ENCODE peak calls at places on chromosomes 7 and 10, in seven cellular contexts. E, Q, S, T, O, D and W are unnamed samples.

GRCh38 chr7:130758429-130759056 is 24.5 kb upstream of the KLF14 start:
- DNase-seq in T (no peak), S (no peak), Q (no peak), E (no peak), O (no peak), D (no peak), W (no peak)

GRCh38 chr10:104581884-104582603 is 59.0 kb upstream of the SORCS3 start:
- DNase-seq in E (no peak), T (no peak), Q (no peak), O (no peak), S (no peak), D (no peak), W (no peak)

GRCh38 chr7:20744913-20745587 is 41.6 kb downstream of the SP8 start:
- DNase-seq in Q (no peak), E (no peak), O (no peak), S (no peak), D (no peak), T (no peak), W (no peak)

GRCh38 chr7:104160375-104160774 is 47.4 kb downstream of the ORC5 start:
- DNase-seq in D (no peak), T (no peak), S (no peak), Q (no peak), E (no peak), O (no peak), W (no peak)

GRCh38 chr10:3166496-3167290 is 5.9 kb downstream of the PITRM1 start:
- DNase-seq in T (no peak), D (no peak), Q (no peak), E (no peak), S (no peak), O (no peak), W (no peak)

GRCh38 chr7:151940048-151940845 is 16.0 kb upstream of the GALNTL5 start:
- DNase-seq in S (no peak), Q (no peak), D (no peak), E (no peak), O (no peak), T (peak; percentile 72), W (no peak)

GRCh38 chr7:105389090-105389650 is 449 bp upstream of the SRPK2 start:
- DNase-seq in Q (peak; percentile 16), O (peak; percentile 69), D (peak; percentile 57), S (no peak), E (peak; percentile 48), T (peak; percentile 74), W (no peak)

GRCh38 chr10:119480667-119481066 is 61.9 kb downstream of the RGS10 start:
- DNase-seq in Q (no peak), T (peak; percentile 78), O (no peak), D (no peak), E (no peak), S (no peak), W (no peak)

GRCh38 chr10:118112496-118113125 is 65.9 kb upstream of the RAB11FIP2 start:
- DNase-seq in S (no peak), Q (no peak), D (no peak), T (no peak), E (no peak), O (no peak), W (no peak)

GRCh38 chr7:131466735-131467365 is 89.6 kb downstream of the PODXL start:
- DNase-seq in D (no peak), Q (no peak), T (no peak), O (no peak), S (no peak), E (no peak), W (no peak)

GRCh38 chr7:139453673-139454321 is 29.7 kb downstream of the KLRG2 start:
- DNase-seq in D (no peak), T (no peak), Q (no peak), S (no peak), O (no peak), E (no peak), W (no peak)

GRCh38 chr10:18400911-18401260 is 250.5 kb downstream of the NSUN6 start:
- DNase-seq in O (no peak), T (no peak), S (no peak), Q (no peak), E (peak; percentile 30), D (no peak), W (no peak)

GRCh38 chr7:27697861-27698430 is 35.3 kb upstream of the HIBADH start:
- DNase-seq in Q (no peak), O (no peak), T (peak; percentile 68), D (peak; percentile 59), E (peak; percentile 63), S (peak; percentile 7), W (no peak)

GRCh38 chr7:129163875-129164544 is 19.5 kb downstream of the TSPAN33 start:
- DNase-seq in D (no peak), S (no peak), Q (no peak), T (no peak), O (no peak), E (no peak), W (no peak)

GRCh38 chr10:80518143-80518806 is 19.4 kb upstream of the SH2D4B start:
- DNase-seq in Q (no peak), E (no peak), D (no peak), O (peak; percentile 60), T (peak; percentile 58), S (no peak), W (no peak)

GRCh38 chr10:97518601-97519043 is 19.9 kb downstream of the UBTD1 start:
- DNase-seq in Q (no peak), O (no peak), T (no peak), S (no peak), D (no peak), E (no peak), W (no peak)

GRCh38 chr7:101882595-101883564 is 65.5 kb downstream of the CUX1 start:
- DNase-seq in Q (peak; percentile 97), E (peak; percentile 85), T (peak; percentile 97), O (peak; percentile 87), D (peak; percentile 88), S (no peak), W (peak; percentile 61)

DNA sequence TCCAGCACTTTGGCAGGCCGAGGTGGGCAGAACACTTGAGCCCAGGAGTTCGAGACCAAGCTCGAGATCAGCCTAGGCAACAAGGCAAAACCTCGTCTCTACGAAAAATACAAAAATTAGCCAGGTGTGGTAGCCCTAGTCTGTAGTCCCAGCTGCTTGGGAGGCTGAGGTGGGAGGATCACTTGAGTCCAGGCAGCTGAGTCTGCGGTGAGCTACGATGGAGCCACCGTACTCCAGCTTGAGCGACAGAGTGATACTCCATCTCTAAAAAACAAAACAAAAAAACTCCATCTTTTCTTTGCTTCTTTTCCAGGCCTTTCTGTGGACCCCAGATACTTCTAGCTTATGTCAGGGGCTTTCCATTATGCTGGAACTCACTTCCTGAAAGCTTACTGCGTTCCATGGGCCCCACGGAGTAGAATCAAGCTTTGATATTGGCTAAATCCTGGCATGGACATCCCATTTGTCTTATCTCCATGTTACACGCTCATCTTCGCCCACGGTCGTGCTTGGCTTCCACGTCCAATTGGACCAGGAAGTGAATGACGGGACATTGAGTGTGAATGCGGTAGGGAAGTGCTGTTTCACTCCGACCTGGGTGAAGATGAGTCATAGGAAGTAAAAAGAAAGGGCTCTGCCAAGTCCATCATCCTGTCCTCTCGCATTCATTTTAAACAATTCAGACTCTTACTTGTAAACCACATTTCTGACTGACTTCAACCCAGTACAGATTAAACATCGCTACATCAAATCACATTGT is 45.7 kb downstream of the FAM171A1 start:
- DNase-seq in Q (no peak), S (no peak), T (no peak), E (no peak), O (no peak), D (no peak), W (no peak)
- TF ChIP-seq POLR2A in Q (no peak), S (no peak), T (no peak), E (no peak), O (no peak), D (no peak), W (no peak)

GRCh38 chr7:116598846-116599245 is 73.2 kb upstream of the MET start:
- DNase-seq in E (no peak), S (no peak), T (no peak), O (no peak), Q (no peak), D (no peak), W (no peak)
- TF ChIP-seq POLR2AphosphoS5 in E (no peak), S (no peak), T (no peak), O (no peak), Q (no peak), D (no peak), W (no peak)

GRCh38 chr10:48938281-48938680 is 1.4 kb downstream of the LRRC18 start:
- DNase-seq in D (no peak), S (no peak), Q (no peak), T (no peak), O (no peak), E (no peak), W (no peak)

GRCh38 chr10:48938990-48939536 is 577 bp downstream of the LRRC18 start:
- DNase-seq in D (no peak), Q (no peak), S (no peak), T (no peak), E (no peak), O (no peak), W (no peak)

GRCh38 chr10:48940372-48940771 is 732 bp upstream of the LRRC18 start:
- DNase-seq in S (no peak), D (no peak), Q (no peak), O (no peak), E (no peak), T (no peak), W (no peak)

GRCh38 chr10:48939790-48940325 is at the start of gene LRRC18:
- DNase-seq in O (no peak), E (no peak), S (no peak), D (no peak), Q (no peak), T (no peak), W (no peak)

DNA sequence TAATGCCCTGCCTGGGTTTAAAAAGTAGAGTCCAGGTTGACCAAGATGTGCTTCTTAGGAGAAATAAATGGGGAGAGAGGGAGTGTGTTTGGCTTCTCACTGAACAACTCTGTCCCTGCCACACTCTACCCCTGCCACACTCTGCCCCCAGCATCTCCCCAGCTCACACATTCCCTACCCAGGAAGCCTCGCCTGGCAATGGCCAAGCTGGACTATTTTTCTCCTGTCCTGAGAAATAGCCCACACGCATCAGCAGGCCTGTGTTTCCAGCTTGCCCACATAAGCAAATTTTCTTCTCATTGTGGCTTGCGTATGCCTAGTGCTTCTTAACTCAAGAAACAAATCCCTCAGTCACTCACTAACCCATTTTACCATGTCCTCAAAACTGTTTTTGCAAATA is 1.8 kb downstream of the LRRC18 start:
- DNase-seq in D (no peak), Q (no peak), S (no peak), O (no peak), T (no peak), E (no peak), W (no peak)
- TF ChIP-seq POLR2A in D (no peak), Q (no peak), S (no peak), O (no peak), T (no peak), E (no peak), W (no peak)

DNA sequence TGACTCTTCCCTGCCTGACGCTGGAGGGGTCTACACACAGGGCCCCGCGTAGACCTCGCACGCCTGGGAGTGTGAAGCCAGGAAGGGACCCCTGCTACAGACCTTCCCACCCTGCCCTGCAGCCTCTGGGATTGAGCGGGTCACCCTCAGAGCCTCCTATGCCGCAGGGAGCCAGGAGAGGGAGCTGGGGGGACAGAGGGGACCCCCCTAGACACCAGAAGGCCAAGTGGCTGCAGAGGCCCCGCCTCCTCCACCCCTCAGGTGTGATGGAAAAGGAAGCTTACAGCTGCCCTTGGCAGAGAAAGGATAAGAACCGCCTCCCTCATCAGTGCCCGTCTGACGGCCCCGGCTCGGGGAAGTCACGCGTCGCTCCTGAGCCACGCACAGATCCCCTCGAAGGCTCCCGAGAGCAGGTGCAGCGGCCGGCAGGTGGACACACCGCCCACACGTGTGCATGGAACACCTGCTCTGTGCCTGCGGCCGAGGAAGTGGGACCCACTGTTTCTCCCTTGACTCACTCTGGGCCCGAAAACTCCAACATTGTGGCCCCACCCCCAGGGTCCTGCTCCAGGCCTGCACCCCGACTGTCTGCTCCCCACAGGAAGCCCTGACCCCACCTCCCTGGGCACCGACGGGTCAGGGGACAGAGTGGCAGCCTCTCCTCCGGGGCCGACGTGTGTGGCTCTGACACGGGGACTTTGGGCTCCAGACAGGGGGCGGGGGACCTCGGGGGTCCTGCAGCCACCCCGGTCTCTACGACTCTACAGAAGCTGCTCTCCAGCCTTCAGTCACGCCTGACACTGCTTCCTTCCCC is 73.3 kb downstream of the MICALL2 start:
- DNase-seq in O (no peak), E (no peak), Q (no peak), S (no peak), T (no peak), D (no peak), W (no peak)
- TF ChIP-seq POLR2AphosphoS5 in O (no peak), E (no peak), Q (no peak), S (no peak), T (no peak), D (no peak), W (no peak)